ENCODE peak calls at places on chromosomes 3 and 15, in seven cellular contexts. G is pancreas, Q is GM06990, S is GM12864, P is A549, L is neural crest cell, O is BE2C. B is an unnamed sample.

GRCh38 chr15:58438956-58439355 is 7.2 kb downstream of the LIPC start:
- DNase-seq in S (no peak), P (peak; percentile 88), G (no peak), O (peak; percentile 60), Q (no peak), L (peak; percentile 14), B (peak; percentile 49)

GRCh38 chr15:65916664-65917406 is 47.5 kb downstream of the RAB11A start:
- DNase-seq in G (peak; percentile 67), L (peak; percentile 62), P (peak; percentile 76), O (peak; percentile 82), Q (peak; percentile 72), S (peak; percentile 57), B (peak; percentile 82)

GRCh38 chr15:90211440-90212168 is 10.5 kb downstream of the SEMA4B start:
- DNase-seq in Q (no peak), L (no peak), S (no peak), P (peak; percentile 88), G (peak; percentile 66), O (no peak), B (no peak)

GRCh38 chr3:99783009-99783573 is 34.6 kb upstream of the CMSS1 start:
- DNase-seq in L (no peak), G (no peak), P (no peak), O (no peak), Q (no peak), S (no peak), B (no peak)

GRCh38 chr15:70708839-70709238 is 54.5 kb downstream of the UACA start:
- DNase-seq in G (no peak), L (no peak), S (no peak), O (no peak), P (no peak), Q (no peak), B (no peak)

GRCh38 chr3:195270350-195271115 is 426 bp downstream of the XXYLT1 start:
- DNase-seq in G (peak; percentile 71), L (peak; percentile 65), O (peak; percentile 80), P (peak; percentile 70), Q (peak; percentile 89), S (no peak), B (peak; percentile 88)

GRCh38 chr3:129857899-129858298 is 35.6 kb downstream of the TMCC1 start:
- DNase-seq in L (no peak), O (no peak), S (no peak), G (no peak), Q (no peak), P (no peak), B (no peak)

GRCh38 chr3:16961621-16962205 is 77.0 kb downstream of the PLCL2 start:
- DNase-seq in G (no peak), O (no peak), S (no peak), P (peak; percentile 6), L (no peak), Q (no peak), B (no peak)

GRCh38 chr3:88075497-88075896 is 16.4 kb downstream of the ZNF654 start:
- DNase-seq in G (no peak), L (no peak), S (no peak), Q (no peak), O (no peak), P (no peak), B (no peak)

GRCh38 chr3:177777699-177778098 is 580.4 kb upstream of the TBL1XR1 start:
- DNase-seq in P (peak; percentile 31), L (peak; percentile 51), O (peak; percentile 76), Q (peak; percentile 26), G (peak; percentile 55), S (peak; percentile 25), B (peak; percentile 44)

GRCh38 chr3:9666704-9667445 is 17.6 kb downstream of the MTMR14 start:
- DNase-seq in G (no peak), Q (no peak), S (no peak), O (no peak), P (no peak), L (no peak), B (no peak)

GRCh38 chr15:66912441-66912840 is 153.0 kb upstream of the SMAD3 start:
- DNase-seq in G (no peak), P (no peak), L (no peak), O (no peak), S (no peak), Q (no peak), B (no peak)

GRCh38 chr3:138400651-138401070 is 33.8 kb upstream of the ESYT3 start:
- DNase-seq in G (no peak), P (no peak), L (no peak), O (no peak), Q (no peak), S (no peak), B (no peak)

GRCh38 chr3:72185549-72186484 is 400.9 kb upstream of the PROK2 start:
- DNase-seq in P (peak; percentile 7), G (no peak), L (no peak), Q (peak; percentile 32), S (no peak), O (peak; percentile 49), B (peak; percentile 23)

GRCh38 chr3:70919661-70920060 is 607.2 kb upstream of the MDFIC2 start:
- DNase-seq in L (no peak), G (no peak), P (no peak), O (no peak), Q (no peak), S (no peak), B (no peak)

GRCh38 chr3:178968996-178969700 is 102.5 kb downstream of the ZMAT3 start:
- DNase-seq in O (no peak), G (no peak), L (no peak), S (peak; percentile 64), P (no peak), Q (peak; percentile 37), B (peak; percentile 44)

GRCh38 chr3:129732200-129732876 is 125.9 kb upstream of the PLXND1 start:
- DNase-seq in P (no peak), L (no peak), O (no peak), G (no peak), S (no peak), Q (no peak), B (no peak)

GRCh38 chr3:104810896-104811295 is 555.8 kb upstream of the ALCAM start:
- DNase-seq in L (no peak), S (no peak), O (no peak), P (no peak), G (no peak), Q (no peak), B (no peak)

GRCh38 chr3:15557511-15557946 is 36.0 kb upstream of the COLQ start:
- DNase-seq in P (peak; percentile 81), S (peak; percentile 47), G (no peak), O (peak; percentile 17), L (peak; percentile 39), Q (peak; percentile 63), B (peak; percentile 38)

GRCh38 chr3:45943207-45943846 is at the start of gene CXCR6:
- DNase-seq in S (no peak), P (no peak), O (no peak), G (no peak), L (no peak), Q (no peak), B (no peak)

GRCh38 chr3:168002786-168003368 is 92.8 kb downstream of the GOLIM4 start:
- DNase-seq in L (no peak), P (peak; percentile 26), O (peak; percentile 41), S (no peak), G (no peak), Q (no peak), B (no peak)

GRCh38 chr15:49877117-49877860 is 241.7 kb downstream of the ATP8B4 start:
- DNase-seq in L (no peak), G (no peak), P (no peak), O (no peak), S (no peak), Q (no peak), B (no peak)

GRCh38 chr3:45226206-45226915 is at the start of gene TMEM158:
- DNase-seq in L (peak; percentile 60), G (peak; percentile 91), P (peak; percentile 45), S (no peak), O (peak; percentile 73), Q (peak; percentile 62), B (peak; percentile 97)

DNA sequence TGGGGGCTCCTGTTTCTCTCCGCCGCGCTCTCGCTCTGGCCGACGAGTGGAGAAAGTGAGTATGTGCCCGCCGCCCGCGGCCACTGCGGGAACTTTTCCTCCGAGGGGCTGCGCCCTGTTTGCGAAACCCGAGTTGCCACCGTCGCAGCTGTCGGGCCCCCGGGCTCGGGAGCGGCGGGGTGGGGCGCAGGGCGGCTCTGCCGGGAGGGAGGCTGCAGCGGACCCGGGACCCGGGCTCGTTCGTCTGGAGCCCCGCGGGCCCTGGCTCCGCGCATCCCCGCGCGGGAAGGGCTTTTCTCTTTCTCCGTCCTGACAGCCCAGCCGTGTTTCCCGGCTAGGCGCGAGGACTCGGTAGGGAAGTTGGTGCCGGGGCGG is 1.3 kb downstream of the IGF1R start:
- DNase-seq in S (no peak), L (peak; percentile 38), O (peak; percentile 54), P (no peak), G (peak; percentile 83), Q (peak; percentile 22), B (peak; percentile 60)
- TF ChIP-seq CTCF in S (no peak), L (peak; percentile 38), O (no peak), P (no peak), G (no peak), Q (no peak), B (no peak)

DNA sequence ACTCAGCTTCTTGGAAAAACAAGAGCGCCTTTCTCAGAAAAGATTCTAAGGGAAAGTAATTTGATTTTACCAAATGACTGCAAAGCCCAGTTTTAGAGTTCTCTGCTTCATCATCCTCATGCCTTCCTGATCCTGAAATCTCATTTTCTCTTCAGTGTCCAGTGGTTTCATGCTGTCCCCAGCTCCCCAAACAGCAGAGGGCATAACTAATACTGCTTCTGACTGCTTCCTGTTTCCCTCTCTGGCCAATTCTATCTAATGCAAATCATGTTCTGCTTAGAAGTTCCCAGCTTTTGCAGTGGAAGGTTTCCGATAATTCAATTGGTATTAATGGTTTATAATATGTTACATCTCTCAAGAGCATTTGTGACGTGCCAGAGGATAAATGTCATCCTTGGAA is 161.1 kb downstream of the CLSTN2 start:
- DNase-seq in L (no peak), G (no peak), P (no peak), O (no peak), Q (no peak), S (no peak), B (no peak)
- TF ChIP-seq CTCF in L (no peak), G (no peak), P (no peak), O (no peak), Q (no peak), S (no peak), B (no peak)

DNA sequence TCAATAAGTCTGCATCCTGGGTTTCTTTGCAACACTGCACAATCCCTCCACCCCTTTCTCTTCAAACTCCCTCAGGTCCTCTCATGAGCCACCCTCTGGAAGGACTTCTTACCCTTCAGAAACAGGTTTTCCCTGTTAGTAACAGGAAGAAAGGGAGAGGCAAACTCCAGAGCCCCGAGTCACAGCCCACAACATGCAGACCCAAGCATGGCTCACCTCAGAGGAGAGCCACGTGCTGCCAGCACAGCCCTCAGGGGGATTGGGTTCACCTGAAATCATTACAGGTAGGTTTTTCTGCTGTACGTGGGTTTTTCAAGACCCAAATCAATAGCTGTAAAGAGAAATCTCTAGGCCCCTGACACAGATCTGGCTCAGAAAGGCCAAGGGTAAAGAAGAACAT is 359.7 kb upstream of the ATP10A start:
- DNase-seq in S (no peak), O (no peak), Q (no peak), P (no peak), G (no peak), L (no peak), B (no peak)
- TF ChIP-seq CTCF in S (no peak), O (no peak), Q (no peak), P (no peak), G (no peak), L (no peak), B (no peak)

DNA sequence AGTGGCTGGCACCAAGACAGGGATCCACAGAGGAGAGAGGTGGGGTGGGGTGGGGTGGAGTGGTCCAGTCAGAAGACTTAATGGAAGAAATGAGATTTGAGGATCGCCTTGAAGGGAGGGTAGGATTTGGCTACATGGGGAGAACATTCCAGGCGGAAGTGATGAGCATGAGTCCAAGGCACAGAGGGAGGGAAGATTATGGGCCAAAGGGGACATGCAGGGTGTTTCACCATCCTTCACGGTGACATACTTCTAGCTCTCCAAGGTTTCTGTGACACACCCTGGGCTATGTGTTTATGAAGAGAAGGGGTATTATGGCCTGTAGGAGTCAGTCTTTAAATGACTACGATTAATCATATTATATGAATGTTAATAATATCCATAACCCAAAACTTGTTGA is 7.7 kb upstream of the FBN1 start:
- DNase-seq in P (no peak), S (no peak), Q (no peak), O (no peak), G (no peak), L (no peak), B (no peak)
- TF ChIP-seq CTCF in P (no peak), S (no peak), Q (no peak), O (no peak), G (no peak), L (no peak), B (no peak)